ENCODE peak calls at places on chromosomes 7 and 10, in nine cellular contexts. Z is stimulated activated CD8-positive, alpha-beta memory T cell treated with anti-CD3 and anti-CD28 coated beads, Interleukin-12 subunit alpha, Interleukin-12 subunit beta, amount 100 ng/mL, for 1 hour; G is ureter; K is EH; C is HFFc6; R is Right ventricle myocardium superior; N is astrocyte of the spinal cord; Q is skeletal muscle cell; O is SW 1271. H is an unnamed sample.

GRCh38 chr7:117907058-117907633 is 33.9 kb upstream of the CTTNBP2 start:
- DNase-seq in Z (no peak), G (no peak), K (no peak), C (no peak), R (no peak), N (no peak), Q (no peak), O (no peak), H (no peak)

GRCh38 chr7:158299607-158300006 is 288.0 kb downstream of the PTPRN2 start:
- DNase-seq in Z (no peak), G (no peak), K (no peak), C (no peak), R (no peak), N (no peak), Q (no peak), O (no peak), H (no peak)

GRCh38 chr7:28662236-28662635 is 249.9 kb downstream of the CREB5 start:
- DNase-seq in Z (no peak), G (no peak), K (no peak), C (no peak), R (no peak), N (no peak), Q (no peak), O (no peak), H (no peak)

GRCh38 chr7:36280840-36281812 is 108.5 kb upstream of the ANLN start:
- DNase-seq in Z (no peak), G (peak), K (peak), C (peak), R (peak), N (peak), Q (peak), O (no peak), H (peak)

GRCh38 chr7:74587435-74588126 is 69.9 kb upstream of the GTF2I start:
- DNase-seq in Z (no peak), G (peak), K (peak), C (peak), R (peak), N (peak), Q (peak), O (no peak), H (no peak)

GRCh38 chr10:34780818-34781380 is 34.2 kb downstream of the PARD3 start:
- DNase-seq in Z (no peak), G (no peak), K (peak), C (no peak), R (peak), N (peak), Q (peak), O (no peak), H (peak)

GRCh38 chr10:98170249-98171117 is 36.0 kb downstream of the R3HCC1L start:
- DNase-seq in Z (no peak), G (peak), K (peak), C (peak), R (no peak), N (peak), Q (no peak), O (peak), H (peak)

GRCh38 chr7:158447206-158448171 is 140.1 kb downstream of the PTPRN2 start:
- DNase-seq in Z (no peak), G (no peak), K (no peak), C (no peak), R (no peak), N (no peak), Q (no peak), O (no peak), H (peak)

GRCh38 chr7:118664498-118664897 is 440.0 kb downstream of the ANKRD7 start:
- DNase-seq in Z (no peak), G (no peak), K (no peak), C (no peak), R (no peak), N (no peak), Q (no peak), O (no peak), H (no peak)